ENCODE peak calls at places on chromosomes 7 and 10, in five cellular contexts. D is AG04450; H is GM12865; G is CD8-positive, alpha-beta T cell; W is lower lobe of right lung. R is an unnamed sample.

GRCh38 chr10:105252908-105253307 is 611.8 kb downstream of the SORCS3 start:
- DNase-seq in D (no peak), H (no peak), G (no peak), W (no peak), R (no peak)

GRCh38 chr7:12643001-12643400 is 44.4 kb upstream of the ARL4A start:
- DNase-seq in D (no peak), H (no peak), G (no peak), W (no peak), R (no peak)

GRCh38 chr7:155300641-155301452 is 3.2 kb downstream of the INSIG1 start:
- DNase-seq in D (no peak), H (no peak), G (no peak), W (no peak), R (no peak)

GRCh38 chr7:94206295-94206694 is 188.4 kb upstream of the COL1A2 start:
- DNase-seq in D (no peak), H (no peak), G (no peak), W (no peak), R (peak)

GRCh38 chr7:25753837-25754236 is 398.2 kb upstream of the NFE2L3 start:
- DNase-seq in D (no peak), H (no peak), G (no peak), W (no peak), R (no peak)

GRCh38 chr10:33193057-33193866 is 141.2 kb downstream of the NRP1 start:
- DNase-seq in D (peak), H (peak), G (peak), W (peak), R (peak)

GRCh38 chr10:124522903-124523260 is 61.3 kb downstream of the LHPP start:
- DNase-seq in D (no peak), H (no peak), G (no peak), W (peak), R (no peak)

GRCh38 chr10:125048101-125048864 is 106.4 kb downstream of the ZRANB1 start:
- DNase-seq in D (peak), H (peak), G (peak), W (peak), R (peak)

GRCh38 chr7:1531263-1531978 is 919 bp downstream of the MAFK start:
- DNase-seq in D (no peak), H (no peak), G (peak), W (no peak), R (peak)

GRCh38 chr7:99368750-99369389 is 5.7 kb upstream of the ARPC1B start:
- DNase-seq in D (no peak), H (no peak), G (no peak), W (peak), R (no peak)

GRCh38 chr7:146768941-146769340 is 652.3 kb downstream of the CNTNAP2 start:
- DNase-seq in D (no peak), H (no peak), G (no peak), W (no peak), R (no peak)

GRCh38 chr10:125064681-125065492 is 95.5 kb downstream of the CTBP2 start:
- DNase-seq in D (no peak), H (peak), G (no peak), W (no peak), R (peak)

GRCh38 chr10:11024596-11024995 is 6.9 kb downstream of the CELF2 start:
- DNase-seq in D (no peak), H (no peak), G (no peak), W (no peak), R (peak)

GRCh38 chr7:130154501-130155317 is 50.5 kb downstream of the TMEM209 start:
- DNase-seq in D (no peak), H (no peak), G (no peak), W (no peak), R (no peak)

GRCh38 chr7:82615527-82615926 is 171.9 kb upstream of the CACNA2D1 start:
- DNase-seq in D (no peak), H (peak), G (no peak), W (peak), R (no peak)

GRCh38 chr7:71480814-71481213 is 348.9 kb downstream of the GALNT17 start:
- DNase-seq in D (no peak), H (no peak), G (no peak), W (no peak), R (no peak)

GRCh38 chr10:16891375-16892313 is 74.4 kb upstream of the RSU1 start:
- DNase-seq in D (peak), H (peak), G (no peak), W (peak), R (peak)

GRCh38 chr10:89785095-89785494 is 83.7 kb downstream of the KIF20B start:
- DNase-seq in D (no peak), H (no peak), G (no peak), W (no peak), R (no peak)

GRCh38 chr7:26321440-26321839 is 29.8 kb downstream of the SNX10 start:
- DNase-seq in D (no peak), H (no peak), G (no peak), W (no peak), R (no peak)

GRCh38 chr7:134892002-134892693 is 94.2 kb upstream of the AGBL3 start:
- DNase-seq in D (peak), H (no peak), G (no peak), W (no peak), R (peak)

GRCh38 chr7:128868624-128869137 is 6.0 kb downstream of the ATP6V1F start:
- DNase-seq in D (no peak), H (no peak), G (no peak), W (no peak), R (no peak)

GRCh38 chr7:128867842-128868623 is 5.4 kb downstream of the ATP6V1F start:
- DNase-seq in D (no peak), H (no peak), G (no peak), W (no peak), R (no peak)

GRCh38 chr7:128871050-128871449 is 8.4 kb downstream of the ATP6V1F start:
- DNase-seq in D (no peak), H (no peak), G (no peak), W (no peak), R (no peak)

GRCh38 chr7:128869138-128869943 is 6.7 kb downstream of the ATP6V1F start:
- DNase-seq in D (no peak), H (peak), G (peak), W (peak), R (peak)

GRCh38 chr7:128869944-128870285 is 7.3 kb downstream of the ATP6V1F start:
- DNase-seq in D (no peak), H (no peak), G (no peak), W (no peak), R (no peak)
- H3K4me3 ChIP-seq in D (no peak), H (peak), G (peak), W (peak), R (no peak)

GRCh38 chr10:78914502-78915330 is 154.1 kb upstream of the ZMIZ1 start:
- DNase-seq in D (no peak), H (peak), G (no peak), W (no peak), R (no peak)
- TF ChIP-seq CTCF in D (no peak), H (no peak), G (no peak), W (no peak), R (no peak)

GRCh38 chr10:84540617-84541288 is 212.4 kb downstream of the CCSER2 start:
- DNase-seq in D (no peak), H (peak), G (peak), W (peak), R (peak)
- H3K4me3 ChIP-seq in D (peak), H (no peak), G (peak), W (peak), R (peak)

GRCh38 chr10:23338155-23338828 is 6.3 kb downstream of the C10orf67 start:
- DNase-seq in D (no peak), H (no peak), G (no peak), W (no peak), R (peak)
- TF ChIP-seq CTCF in D (no peak), H (peak), G (no peak), W (no peak), R (no peak)

GRCh38 chr7:47991741-47992311 is 12.4 kb upstream of the HUS1 start:
- DNase-seq in D (no peak), H (peak), G (peak), W (peak), R (peak)

GRCh38 chr7:47992446-47992845 is 13.0 kb upstream of the HUS1 start:
- DNase-seq in D (no peak), H (no peak), G (no peak), W (no peak), R (no peak)

GRCh38 chr7:47990592-47990991 is 11.2 kb upstream of the HUS1 start:
- DNase-seq in D (no peak), H (no peak), G (no peak), W (no peak), R (no peak)

GRCh38 chr7:47988496-47989386 is 9.3 kb upstream of the HUS1 start:
- DNase-seq in D (no peak), H (peak), G (no peak), W (no peak), R (peak)

DNA sequence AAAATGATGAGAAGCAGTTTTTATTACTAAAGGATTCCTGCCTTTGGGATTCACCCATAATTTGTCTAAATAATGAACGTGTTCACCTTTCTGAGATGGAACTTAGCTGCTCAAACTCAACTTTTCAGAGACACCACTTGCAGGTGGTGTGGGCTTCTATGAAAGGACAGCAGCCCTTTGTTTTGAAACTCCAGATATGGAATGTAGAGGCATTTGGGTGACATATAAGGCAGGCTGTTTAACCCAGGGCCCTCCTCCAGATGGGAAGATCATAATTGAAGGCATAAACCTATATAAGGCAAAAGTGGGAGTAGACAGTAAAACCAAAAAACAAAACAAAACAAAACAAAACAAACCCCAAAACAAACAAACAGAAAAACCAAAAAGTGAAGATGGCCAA is 11.9 kb upstream of the HUS1 start:
- DNase-seq in D (no peak), H (no peak), G (no peak), W (no peak), R (no peak)
- H3K4me3 ChIP-seq in D (no peak), H (peak), G (peak), W (peak), R (no peak)